ENCODE peak calls at places on chromosome 13, in eight cellular contexts. One of them, this sample, is unnamed.

GRCh38 chr13:26679411-26679810 is 81.2 kb downstream of the GPR12 start:
- DNase-seq in KG1: no peak
- DNase-seq in GM23248: peak
- DNase-seq in mucosa of gallbladder: no peak
- DNase-seq in activated T-cell treated with anti-CD3 and anti-CD28 coated beads, Interleukin-2, amount 50 U/mL, for 24 hours: no peak
- DNase-seq in stimulated activated CD8-positive, alpha-beta memory T cell treated with anti-CD3 and anti-CD28 coated beads, Interleukin-2, amount 100 ng/mL, for 1 hour: no peak
- DNase-seq in heart left ventricle: no peak
- DNase-seq in kidney glomerular epithelial cell: peak
- DNase-seq in this sample: no peak

GRCh38 chr13:99087954-99088491 is 110.2 kb upstream of the DOCK9 start:
- DNase-seq in mucosa of gallbladder: no peak
- DNase-seq in GM23248: no peak
- DNase-seq in stimulated activated CD8-positive, alpha-beta memory T cell treated with anti-CD3 and anti-CD28 coated beads, Interleukin-2, amount 100 ng/mL, for 1 hour: no peak
- DNase-seq in kidney glomerular epithelial cell: peak
- DNase-seq in KG1: no peak
- DNase-seq in heart left ventricle: no peak
- DNase-seq in activated T-cell treated with anti-CD3 and anti-CD28 coated beads, Interleukin-2, amount 50 U/mL, for 24 hours: no peak
- DNase-seq in this sample: peak

GRCh38 chr13:60583911-60584753 is 187.1 kb downstream of the TDRD3 start:
- DNase-seq in mucosa of gallbladder: no peak
- DNase-seq in activated T-cell treated with anti-CD3 and anti-CD28 coated beads, Interleukin-2, amount 50 U/mL, for 24 hours: no peak
- DNase-seq in kidney glomerular epithelial cell: no peak
- DNase-seq in KG1: no peak
- DNase-seq in GM23248: peak
- DNase-seq in heart left ventricle: no peak
- DNase-seq in stimulated activated CD8-positive, alpha-beta memory T cell treated with anti-CD3 and anti-CD28 coated beads, Interleukin-2, amount 100 ng/mL, for 1 hour: no peak
- DNase-seq in this sample: no peak

GRCh38 chr13:36130542-36131214 is 504 bp downstream of the DCLK1 start:
- DNase-seq in heart left ventricle: no peak
- DNase-seq in GM23248: peak
- DNase-seq in activated T-cell treated with anti-CD3 and anti-CD28 coated beads, Interleukin-2, amount 50 U/mL, for 24 hours: no peak
- DNase-seq in mucosa of gallbladder: no peak
- DNase-seq in kidney glomerular epithelial cell: no peak
- DNase-seq in stimulated activated CD8-positive, alpha-beta memory T cell treated with anti-CD3 and anti-CD28 coated beads, Interleukin-2, amount 100 ng/mL, for 1 hour: no peak
- DNase-seq in KG1: no peak
- DNase-seq in this sample: no peak

GRCh38 chr13:91123456-91124127 is 223.9 kb upstream of the MIR17HG start:
- DNase-seq in mucosa of gallbladder: no peak
- DNase-seq in GM23248: no peak
- DNase-seq in activated T-cell treated with anti-CD3 and anti-CD28 coated beads, Interleukin-2, amount 50 U/mL, for 24 hours: no peak
- DNase-seq in KG1: no peak
- DNase-seq in stimulated activated CD8-positive, alpha-beta memory T cell treated with anti-CD3 and anti-CD28 coated beads, Interleukin-2, amount 100 ng/mL, for 1 hour: no peak
- DNase-seq in kidney glomerular epithelial cell: peak
- DNase-seq in heart left ventricle: no peak
- DNase-seq in this sample: no peak

GRCh38 chr13:109729031-109729870 is 57.1 kb downstream of the IRS2 start:
- DNase-seq in KG1: no peak
- DNase-seq in activated T-cell treated with anti-CD3 and anti-CD28 coated beads, Interleukin-2, amount 50 U/mL, for 24 hours: no peak
- DNase-seq in kidney glomerular epithelial cell: no peak
- DNase-seq in mucosa of gallbladder: no peak
- DNase-seq in heart left ventricle: no peak
- DNase-seq in stimulated activated CD8-positive, alpha-beta memory T cell treated with anti-CD3 and anti-CD28 coated beads, Interleukin-2, amount 100 ng/mL, for 1 hour: no peak
- DNase-seq in GM23248: peak
- DNase-seq in this sample: no peak

GRCh38 chr13:110127986-110128511 is 178.9 kb downstream of the COL4A1 start:
- DNase-seq in stimulated activated CD8-positive, alpha-beta memory T cell treated with anti-CD3 and anti-CD28 coated beads, Interleukin-2, amount 100 ng/mL, for 1 hour: no peak
- DNase-seq in mucosa of gallbladder: no peak
- DNase-seq in kidney glomerular epithelial cell: no peak
- DNase-seq in GM23248: peak
- DNase-seq in heart left ventricle: no peak
- DNase-seq in activated T-cell treated with anti-CD3 and anti-CD28 coated beads, Interleukin-2, amount 50 U/mL, for 24 hours: no peak
- DNase-seq in KG1: no peak
- DNase-seq in this sample: no peak

GRCh38 chr13:83024955-83025594 is 857.2 kb downstream of the SLITRK1 start:
- DNase-seq in stimulated activated CD8-positive, alpha-beta memory T cell treated with anti-CD3 and anti-CD28 coated beads, Interleukin-2, amount 100 ng/mL, for 1 hour: no peak
- DNase-seq in activated T-cell treated with anti-CD3 and anti-CD28 coated beads, Interleukin-2, amount 50 U/mL, for 24 hours: no peak
- DNase-seq in kidney glomerular epithelial cell: no peak
- DNase-seq in heart left ventricle: no peak
- DNase-seq in mucosa of gallbladder: no peak
- DNase-seq in KG1: no peak
- DNase-seq in GM23248: no peak
- DNase-seq in this sample: no peak

This sample was measured in activated naive CD8-positive, alpha-beta T cell treated with anti-CD3 and anti-CD28 coated beads, Interleukin-2, amount 10 ng/mL, durations not matched to agents 7 days and 5 days.